ENCODE peak calls at places on chromosomes 2 and 18, in five cellular contexts. Q is choroid plexus epithelial cell, Z is Peyer's patch, H is HFF-Myc, E is fibroblast of lung. M is an unnamed sample.
A peak's percentile ranks its signal among the peaks of the same experiment; 100 is the strongest.

GRCh38 chr18:9017900-9018217 is 84.6 kb upstream of the NDUFV2 start:
- DNase-seq in H (no peak), Z (no peak), E (no peak), Q (peak; percentile 43), M (no peak)

GRCh38 chr18:26468931-26469340 is 79.4 kb downstream of the KCTD1 start:
- DNase-seq in H (no peak), E (no peak), Q (peak; percentile 33), Z (no peak), M (peak; percentile 39)

GRCh38 chr2:230423851-230424458 is 8.0 kb downstream of the SP100 start:
- DNase-seq in E (no peak), Q (peak; percentile 79), Z (no peak), H (no peak), M (no peak)

GRCh38 chr18:76405761-76406356 is 89.2 kb downstream of the ZNF516 start:
- DNase-seq in E (peak; percentile 54), Z (peak; percentile 26), Q (peak; percentile 76), H (no peak), M (peak; percentile 47)

GRCh38 chr2:25207078-25207545 is 38.7 kb upstream of the POMC start:
- DNase-seq in Q (no peak), E (no peak), Z (no peak), H (no peak), M (no peak)

GRCh38 chr2:225911019-225911418 is 511.5 kb downstream of the NYAP2 start:
- DNase-seq in Q (peak; percentile 4), E (no peak), H (no peak), Z (no peak), M (no peak)

GRCh38 chr18:28032177-28032576 is 144.8 kb downstream of the CDH2 start:
- DNase-seq in Q (no peak), Z (no peak), H (no peak), E (no peak), M (no peak)

GRCh38 chr2:42569883-42570282 is 1.5 kb downstream of the MTA3 start:
- DNase-seq in Z (no peak), H (no peak), Q (peak; percentile 25), E (no peak), M (no peak)

GRCh38 chr2:30127016-30127893 is 19.6 kb upstream of the YPEL5 start:
- DNase-seq in H (no peak), Z (no peak), Q (peak; percentile 28), E (peak; percentile 25), M (peak; percentile 37)

GRCh38 chr2:201707753-201708152 is 9.3 kb upstream of the MPP4 start:
- DNase-seq in Z (no peak), H (no peak), Q (peak; percentile 72), E (peak; percentile 51), M (peak; percentile 3)

GRCh38 chr2:116988303-116988702 is 826.2 kb upstream of the DDX18 start:
- DNase-seq in Q (no peak), H (no peak), Z (no peak), E (no peak), M (peak; percentile 76)

GRCh38 chr2:30105556-30105955 is 41.3 kb upstream of the YPEL5 start:
- DNase-seq in Z (no peak), Q (no peak), H (no peak), E (no peak), M (no peak)

GRCh38 chr18:51739044-51739666 is 541.7 kb upstream of the MEX3C start:
- DNase-seq in Q (no peak), E (no peak), H (no peak), Z (no peak), M (no peak)

GRCh38 chr18:69845588-69846506 is 101.8 kb downstream of the CD226 start:
- DNase-seq in Q (no peak), Z (no peak), H (no peak), E (peak; percentile 87), M (no peak)

GRCh38 chr2:43075054-43075593 is 151.3 kb downstream of the ZFP36L2 start:
- DNase-seq in E (peak; percentile 98), Q (peak; percentile 97), H (peak; percentile 97), Z (peak; percentile 36), M (peak; percentile 96)

GRCh38 chr2:161004379-161004778 is 155.8 kb upstream of the TANK start:
- DNase-seq in Q (peak; percentile 62), H (no peak), E (peak; percentile 42), Z (no peak), M (peak; percentile 28)

GRCh38 chr2:31978998-31979397 is 31.8 kb downstream of the MEMO1 start:
- DNase-seq in Q (no peak), H (no peak), Z (no peak), E (no peak), M (no peak)

GRCh38 chr2:174778479-174778962 is 14.2 kb upstream of the CHRNA1 start:
- DNase-seq in H (peak; percentile 100), Z (peak; percentile 68), Q (peak; percentile 99), E (peak; percentile 100), M (peak; percentile 69)

GRCh38 chr2:62944362-62944761 is 106.3 kb upstream of the OTX1 start:
- DNase-seq in Z (no peak), E (no peak), H (no peak), Q (no peak), M (no peak)

GRCh38 chr18:72762505-72763122 is 105.2 kb downstream of the NETO1 start:
- DNase-seq in Q (peak; percentile 81), E (peak; percentile 76), H (peak; percentile 46), Z (no peak), M (peak; percentile 81)

GRCh38 chr2:201929627-201930026 is 104.0 kb upstream of the FZD7 start:
- DNase-seq in H (no peak), Z (no peak), Q (no peak), E (no peak), M (no peak)

GRCh38 chr18:32714571-32715148 is 58.2 kb downstream of the KLHL14 start:
- DNase-seq in H (peak; percentile 14), E (peak; percentile 69), Q (peak; percentile 86), Z (peak; percentile 26), M (peak; percentile 74)

GRCh38 chr2:67510745-67511144 is 113.6 kb downstream of the ETAA1 start:
- DNase-seq in Q (peak; percentile 87), H (no peak), Z (no peak), E (peak; percentile 64), M (peak; percentile 38)

GRCh38 chr18:66555585-66555984 is 48.3 kb downstream of the CDH19 start:
- DNase-seq in E (no peak), Q (no peak), H (no peak), Z (no peak), M (no peak)

GRCh38 chr18:54909538-54909937 is 49.7 kb downstream of the CCDC68 start:
- DNase-seq in Z (no peak), E (no peak), H (no peak), Q (no peak), M (no peak)

GRCh38 chr2:20180676-20181648 is 44.0 kb downstream of the SDC1 start:
- DNase-seq in Q (no peak), Z (no peak), E (no peak), H (no peak), M (no peak)

GRCh38 chr2:207274541-207274940 is 108.8 kb upstream of the KLF7 start:
- DNase-seq in E (no peak), Z (no peak), Q (no peak), H (no peak), M (no peak)

GRCh38 chr2:73268368-73268830 is 15.9 kb downstream of the FBXO41 start:
- DNase-seq in Z (no peak), H (no peak), E (no peak), Q (no peak), M (no peak)

GRCh38 chr2:73267008-73267407 is 17.3 kb downstream of the FBXO41 start:
- DNase-seq in Q (no peak), Z (no peak), E (no peak), H (no peak), M (no peak)

GRCh38 chr2:73266061-73266891 is 18.0 kb downstream of the FBXO41 start:
- DNase-seq in E (peak; percentile 29), Q (no peak), H (no peak), Z (no peak), M (no peak)

GRCh38 chr2:73269686-73270465 is 14.4 kb downstream of the FBXO41 start:
- DNase-seq in Q (no peak), Z (no peak), E (no peak), H (no peak), M (no peak)

GRCh38 chr2:73268831-73269685 is 15.2 kb downstream of the FBXO41 start:
- DNase-seq in Z (peak; percentile 71), Q (peak; percentile 13), E (peak; percentile 17), H (no peak), M (no peak)
- TF ChIP-seq CTCF in Z (peak; percentile 37), Q (peak; percentile 11), E (no peak), H (no peak), M (no peak)

GRCh38 chr2:142170847-142171246 is 40.0 kb upstream of the LRP1B start:
- DNase-seq in E (no peak), Q (no peak), Z (no peak), H (no peak), M (no peak)

GRCh38 chr2:142165790-142166189 is 35.0 kb upstream of the LRP1B start:
- DNase-seq in H (peak; percentile 19), Z (no peak), Q (peak; percentile 91), E (peak; percentile 45), M (peak; percentile 56)
- TF ChIP-seq CTCF in H (peak; percentile 45), Z (no peak), Q (peak; percentile 79), E (peak; percentile 48), M (peak; percentile 30)

GRCh38 chr2:101278925-101279324 is 26.2 kb downstream of the CNOT11 start:
- DNase-seq in Z (no peak), Q (no peak), E (no peak), H (no peak), M (no peak)

GRCh38 chr2:101281482-101281881 is 27.0 kb downstream of the RNF149 start:
- DNase-seq in E (no peak), Z (no peak), H (no peak), Q (no peak), M (no peak)

GRCh38 chr2:101273045-101273444 is 20.4 kb downstream of the CNOT11 start:
- DNase-seq in Q (no peak), Z (no peak), H (no peak), E (no peak), M (no peak)

GRCh38 chr2:101274142-101274541 is 21.5 kb downstream of the CNOT11 start:
- DNase-seq in H (no peak), Z (no peak), Q (no peak), E (no peak), M (no peak)

DNA sequence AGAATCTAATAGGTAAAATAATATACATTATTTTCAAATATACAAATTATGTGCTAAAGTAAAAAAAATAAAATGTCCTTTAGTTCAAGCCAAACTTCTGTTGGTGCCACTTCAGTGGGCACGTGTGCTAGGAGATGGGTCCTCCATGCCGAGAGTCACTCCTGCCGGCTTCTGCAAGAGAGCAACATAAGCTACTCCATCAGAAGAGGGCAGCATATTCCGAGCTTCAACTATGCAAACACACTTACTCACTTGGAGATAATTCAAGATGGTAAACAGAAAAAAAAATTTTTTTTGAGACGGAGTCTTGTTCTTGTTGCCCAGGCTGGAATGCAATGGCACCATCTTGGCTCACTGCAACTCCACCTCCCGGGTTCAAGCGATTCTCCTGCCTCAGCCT is 24.4 kb downstream of the CNOT11 start:
- DNase-seq in Z (no peak), H (no peak), E (peak; percentile 52), Q (peak; percentile 52), M (no peak)
- TF ChIP-seq CTCF in Z (peak; percentile 19), H (no peak), E (peak; percentile 19), Q (peak; percentile 37), M (no peak)

DNA sequence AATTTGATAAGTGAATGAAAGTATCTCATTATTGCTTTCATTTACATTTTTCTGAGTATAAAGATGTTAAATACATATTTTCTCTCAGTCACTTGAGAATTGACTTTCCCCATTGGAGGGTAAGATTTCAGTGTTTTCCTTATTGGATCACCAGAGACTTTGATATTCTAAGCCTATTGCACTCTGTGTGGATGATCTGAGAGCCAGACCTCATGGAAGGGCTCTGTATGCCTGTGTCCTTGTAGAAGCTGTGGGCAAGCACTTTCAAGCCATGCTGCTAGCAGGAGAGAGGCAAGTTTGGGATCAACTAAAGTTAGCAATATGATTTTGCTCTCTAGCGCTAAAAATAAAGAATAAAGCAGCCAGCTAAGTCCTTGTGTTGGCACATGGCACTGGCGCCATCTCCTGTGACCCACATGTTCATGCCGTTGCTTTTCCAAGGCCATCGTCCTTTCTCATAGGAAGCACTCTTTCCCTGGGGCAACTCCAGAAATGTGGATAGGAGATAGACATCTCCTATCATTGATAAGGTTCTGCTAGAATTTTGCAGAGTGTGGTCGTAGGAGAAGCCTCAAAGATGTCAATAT is 72.6 kb downstream of the AOX1 start:
- DNase-seq in Z (no peak), H (no peak), Q (peak; percentile 23), E (peak; percentile 23), M (no peak)
- TF ChIP-seq CTCF in Z (peak; percentile 28), H (no peak), Q (no peak), E (no peak), M (no peak)